ENCODE peak calls at places on chromosomes 6 and 20, in four cellular contexts. One of them, this sample, is unnamed.

GRCh38 chr20:1721687-1722512 is 64.3 kb upstream of the SIRPG start:
- DNase-seq in HTR-8/SVneo: no peak
- DNase-seq in activated CD4-positive, alpha-beta memory T cell treated with anti-CD3 and anti-CD28 coated beads, Interleukin-2, amount 10 ng/mL, durations not matched to agents 7 days and 5 days: no peak
- DNase-seq in BJ: no peak
- DNase-seq in this sample: no peak

GRCh38 chr6:84224251-84224650 is 3.2 kb downstream of the CEP162 start:
- DNase-seq in BJ: peak; percentile 59
- DNase-seq in activated CD4-positive, alpha-beta memory T cell treated with anti-CD3 and anti-CD28 coated beads, Interleukin-2, amount 10 ng/mL, durations not matched to agents 7 days and 5 days: no peak
- DNase-seq in HTR-8/SVneo: no peak
- DNase-seq in this sample: no peak

GRCh38 chr6:123393333-123393732 is 243.4 kb downstream of the TRDN start:
- DNase-seq in BJ: no peak
- DNase-seq in HTR-8/SVneo: no peak
- DNase-seq in activated CD4-positive, alpha-beta memory T cell treated with anti-CD3 and anti-CD28 coated beads, Interleukin-2, amount 10 ng/mL, durations not matched to agents 7 days and 5 days: no peak
- DNase-seq in this sample: peak; percentile 76

GRCh38 chr6:45619994-45620471 is 242.3 kb upstream of the SUPT3H start:
- DNase-seq in BJ: no peak
- DNase-seq in activated CD4-positive, alpha-beta memory T cell treated with anti-CD3 and anti-CD28 coated beads, Interleukin-2, amount 10 ng/mL, durations not matched to agents 7 days and 5 days: peak; percentile 50
- DNase-seq in HTR-8/SVneo: no peak
- DNase-seq in this sample: no peak

GRCh38 chr6:43798688-43799444 is 28.9 kb downstream of the VEGFA start:
- DNase-seq in HTR-8/SVneo: peak; percentile 73
- DNase-seq in BJ: peak; percentile 44
- DNase-seq in activated CD4-positive, alpha-beta memory T cell treated with anti-CD3 and anti-CD28 coated beads, Interleukin-2, amount 10 ng/mL, durations not matched to agents 7 days and 5 days: peak; percentile 48
- DNase-seq in this sample: no peak

GRCh38 chr6:52802806-52803205 is 810 bp downstream of the GSTA1 start:
- DNase-seq in activated CD4-positive, alpha-beta memory T cell treated with anti-CD3 and anti-CD28 coated beads, Interleukin-2, amount 10 ng/mL, durations not matched to agents 7 days and 5 days: no peak
- DNase-seq in BJ: no peak
- DNase-seq in HTR-8/SVneo: no peak
- DNase-seq in this sample: no peak

GRCh38 chr6:24663198-24663597 is 3.5 kb downstream of the TDP2 start:
- DNase-seq in BJ: no peak
- DNase-seq in activated CD4-positive, alpha-beta memory T cell treated with anti-CD3 and anti-CD28 coated beads, Interleukin-2, amount 10 ng/mL, durations not matched to agents 7 days and 5 days: no peak
- DNase-seq in HTR-8/SVneo: no peak
- DNase-seq in this sample: no peak

GRCh38 chr20:32672315-32672981 is 1.3 kb downstream of the C20orf203 start:
- DNase-seq in BJ: no peak
- DNase-seq in activated CD4-positive, alpha-beta memory T cell treated with anti-CD3 and anti-CD28 coated beads, Interleukin-2, amount 10 ng/mL, durations not matched to agents 7 days and 5 days: no peak
- DNase-seq in HTR-8/SVneo: no peak
- DNase-seq in this sample: no peak

GRCh38 chr6:77231438-77232305 is 231.6 kb downstream of the HTR1B start:
- DNase-seq in HTR-8/SVneo: no peak
- DNase-seq in activated CD4-positive, alpha-beta memory T cell treated with anti-CD3 and anti-CD28 coated beads, Interleukin-2, amount 10 ng/mL, durations not matched to agents 7 days and 5 days: no peak
- DNase-seq in BJ: no peak
- DNase-seq in this sample: no peak

GRCh38 chr6:55082021-55082420 is 92.3 kb upstream of the HCRTR2 start:
- DNase-seq in activated CD4-positive, alpha-beta memory T cell treated with anti-CD3 and anti-CD28 coated beads, Interleukin-2, amount 10 ng/mL, durations not matched to agents 7 days and 5 days: no peak
- DNase-seq in BJ: no peak
- DNase-seq in HTR-8/SVneo: no peak
- DNase-seq in this sample: no peak

GRCh38 chr6:25922301-25922700 is 8.2 kb downstream of the SLC17A2 start:
- DNase-seq in activated CD4-positive, alpha-beta memory T cell treated with anti-CD3 and anti-CD28 coated beads, Interleukin-2, amount 10 ng/mL, durations not matched to agents 7 days and 5 days: no peak
- DNase-seq in BJ: no peak
- DNase-seq in HTR-8/SVneo: no peak
- DNase-seq in this sample: no peak

GRCh38 chr6:30789606-30790005 is 45.3 kb upstream of the IER3 start:
- DNase-seq in activated CD4-positive, alpha-beta memory T cell treated with anti-CD3 and anti-CD28 coated beads, Interleukin-2, amount 10 ng/mL, durations not matched to agents 7 days and 5 days: no peak
- DNase-seq in HTR-8/SVneo: no peak
- DNase-seq in BJ: no peak
- DNase-seq in this sample: no peak

GRCh38 chr6:152380993-152381898 is 255.9 kb downstream of the SYNE1 start:
- DNase-seq in HTR-8/SVneo: peak; percentile 68
- DNase-seq in activated CD4-positive, alpha-beta memory T cell treated with anti-CD3 and anti-CD28 coated beads, Interleukin-2, amount 10 ng/mL, durations not matched to agents 7 days and 5 days: no peak
- DNase-seq in BJ: peak; percentile 91
- DNase-seq in this sample: no peak

GRCh38 chr6:95581073-95581472 is 3.7 kb downstream of the MANEA start:
- DNase-seq in HTR-8/SVneo: no peak
- DNase-seq in activated CD4-positive, alpha-beta memory T cell treated with anti-CD3 and anti-CD28 coated beads, Interleukin-2, amount 10 ng/mL, durations not matched to agents 7 days and 5 days: no peak
- DNase-seq in BJ: no peak
- DNase-seq in this sample: no peak

GRCh38 chr6:36125575-36125974 is 4.7 kb upstream of the MAPK13 start:
- DNase-seq in HTR-8/SVneo: no peak
- DNase-seq in activated CD4-positive, alpha-beta memory T cell treated with anti-CD3 and anti-CD28 coated beads, Interleukin-2, amount 10 ng/mL, durations not matched to agents 7 days and 5 days: no peak
- DNase-seq in BJ: no peak
- DNase-seq in this sample: no peak

GRCh38 chr6:16284472-16284871 is 46.1 kb downstream of the GMPR start:
- DNase-seq in activated CD4-positive, alpha-beta memory T cell treated with anti-CD3 and anti-CD28 coated beads, Interleukin-2, amount 10 ng/mL, durations not matched to agents 7 days and 5 days: no peak
- DNase-seq in BJ: no peak
- DNase-seq in HTR-8/SVneo: no peak
- DNase-seq in this sample: no peak

GRCh38 chr20:39360029-39360620 is 398.0 kb downstream of the DHX35 start:
- DNase-seq in activated CD4-positive, alpha-beta memory T cell treated with anti-CD3 and anti-CD28 coated beads, Interleukin-2, amount 10 ng/mL, durations not matched to agents 7 days and 5 days: no peak
- DNase-seq in HTR-8/SVneo: no peak
- DNase-seq in BJ: no peak
- DNase-seq in this sample: no peak

GRCh38 chr6:20332441-20333006 is 69.2 kb upstream of the E2F3 start:
- DNase-seq in BJ: no peak
- DNase-seq in activated CD4-positive, alpha-beta memory T cell treated with anti-CD3 and anti-CD28 coated beads, Interleukin-2, amount 10 ng/mL, durations not matched to agents 7 days and 5 days: no peak
- DNase-seq in HTR-8/SVneo: no peak
- DNase-seq in this sample: no peak

GRCh38 chr6:52410979-52411378 is 9.2 kb upstream of the EFHC1 start:
- DNase-seq in activated CD4-positive, alpha-beta memory T cell treated with anti-CD3 and anti-CD28 coated beads, Interleukin-2, amount 10 ng/mL, durations not matched to agents 7 days and 5 days: no peak
- DNase-seq in BJ: no peak
- DNase-seq in HTR-8/SVneo: no peak
- DNase-seq in this sample: no peak

GRCh38 chr20:58150772-58151171 is 77.7 kb downstream of the ANKRD60 start:
- DNase-seq in HTR-8/SVneo: no peak
- DNase-seq in BJ: no peak
- DNase-seq in activated CD4-positive, alpha-beta memory T cell treated with anti-CD3 and anti-CD28 coated beads, Interleukin-2, amount 10 ng/mL, durations not matched to agents 7 days and 5 days: no peak
- DNase-seq in this sample: peak; percentile 71

GRCh38 chr6:95576621-95577316 is 566 bp upstream of the MANEA start:
- DNase-seq in HTR-8/SVneo: no peak
- DNase-seq in BJ: no peak
- DNase-seq in activated CD4-positive, alpha-beta memory T cell treated with anti-CD3 and anti-CD28 coated beads, Interleukin-2, amount 10 ng/mL, durations not matched to agents 7 days and 5 days: no peak
- DNase-seq in this sample: no peak

GRCh38 chr20:62732766-62733165 is 24.1 kb downstream of the NTSR1 start:
- DNase-seq in activated CD4-positive, alpha-beta memory T cell treated with anti-CD3 and anti-CD28 coated beads, Interleukin-2, amount 10 ng/mL, durations not matched to agents 7 days and 5 days: no peak
- DNase-seq in HTR-8/SVneo: no peak
- DNase-seq in BJ: no peak
- DNase-seq in this sample: no peak

GRCh38 chr6:35082046-35082732 is 59.0 kb downstream of the TCP11 start:
- DNase-seq in HTR-8/SVneo: no peak
- DNase-seq in activated CD4-positive, alpha-beta memory T cell treated with anti-CD3 and anti-CD28 coated beads, Interleukin-2, amount 10 ng/mL, durations not matched to agents 7 days and 5 days: no peak
- DNase-seq in BJ: no peak
- DNase-seq in this sample: no peak

GRCh38 chr20:24695529-24696225 is 226.2 kb downstream of the SYNDIG1 start:
- DNase-seq in BJ: no peak
- DNase-seq in HTR-8/SVneo: no peak
- DNase-seq in activated CD4-positive, alpha-beta memory T cell treated with anti-CD3 and anti-CD28 coated beads, Interleukin-2, amount 10 ng/mL, durations not matched to agents 7 days and 5 days: peak; percentile 13
- DNase-seq in this sample: no peak

GRCh38 chr6:26217714-26218075 is 130.5 kb downstream of the HFE start:
- DNase-seq in HTR-8/SVneo: no peak
- DNase-seq in activated CD4-positive, alpha-beta memory T cell treated with anti-CD3 and anti-CD28 coated beads, Interleukin-2, amount 10 ng/mL, durations not matched to agents 7 days and 5 days: peak; percentile 40
- DNase-seq in BJ: no peak
- DNase-seq in this sample: no peak

GRCh38 chr6:88574666-88575065 is 388.8 kb downstream of the RNGTT start:
- DNase-seq in activated CD4-positive, alpha-beta memory T cell treated with anti-CD3 and anti-CD28 coated beads, Interleukin-2, amount 10 ng/mL, durations not matched to agents 7 days and 5 days: no peak
- DNase-seq in BJ: no peak
- DNase-seq in HTR-8/SVneo: no peak
- DNase-seq in this sample: no peak

GRCh38 chr20:11919046-11919445 is 1.4 kb downstream of the BTBD3 start:
- DNase-seq in HTR-8/SVneo: no peak
- DNase-seq in activated CD4-positive, alpha-beta memory T cell treated with anti-CD3 and anti-CD28 coated beads, Interleukin-2, amount 10 ng/mL, durations not matched to agents 7 days and 5 days: no peak
- DNase-seq in BJ: no peak
- DNase-seq in this sample: peak; percentile 77

GRCh38 chr20:34680586-34680985 is 3.7 kb upstream of the PIGU start:
- DNase-seq in activated CD4-positive, alpha-beta memory T cell treated with anti-CD3 and anti-CD28 coated beads, Interleukin-2, amount 10 ng/mL, durations not matched to agents 7 days and 5 days: no peak
- DNase-seq in HTR-8/SVneo: no peak
- DNase-seq in BJ: no peak
- DNase-seq in this sample: no peak

GRCh38 chr20:10982692-10983091 is 308.9 kb upstream of the JAG1 start:
- DNase-seq in activated CD4-positive, alpha-beta memory T cell treated with anti-CD3 and anti-CD28 coated beads, Interleukin-2, amount 10 ng/mL, durations not matched to agents 7 days and 5 days: no peak
- DNase-seq in HTR-8/SVneo: peak; percentile 51
- DNase-seq in BJ: peak; percentile 46
- DNase-seq in this sample: no peak

GRCh38 chr20:63121246-63121645 is 94.7 kb downstream of the YTHDF1 start:
- DNase-seq in BJ: no peak
- DNase-seq in HTR-8/SVneo: no peak
- DNase-seq in activated CD4-positive, alpha-beta memory T cell treated with anti-CD3 and anti-CD28 coated beads, Interleukin-2, amount 10 ng/mL, durations not matched to agents 7 days and 5 days: no peak
- DNase-seq in this sample: no peak

GRCh38 chr6:13488015-13488895 is 855 bp upstream of the GFOD1 start:
- DNase-seq in HTR-8/SVneo: no peak
- DNase-seq in activated CD4-positive, alpha-beta memory T cell treated with anti-CD3 and anti-CD28 coated beads, Interleukin-2, amount 10 ng/mL, durations not matched to agents 7 days and 5 days: peak; percentile 31
- DNase-seq in BJ: no peak
- DNase-seq in this sample: no peak

GRCh38 chr20:48846516-48847492 is 19.0 kb upstream of the PREX1 start:
- DNase-seq in HTR-8/SVneo: peak; percentile 69
- DNase-seq in BJ: no peak
- DNase-seq in activated CD4-positive, alpha-beta memory T cell treated with anti-CD3 and anti-CD28 coated beads, Interleukin-2, amount 10 ng/mL, durations not matched to agents 7 days and 5 days: peak; percentile 33
- DNase-seq in this sample: no peak

GRCh38 chr6:73688351-73688750 is 7.7 kb upstream of the CD109 start:
- DNase-seq in HTR-8/SVneo: no peak
- DNase-seq in BJ: no peak
- DNase-seq in activated CD4-positive, alpha-beta memory T cell treated with anti-CD3 and anti-CD28 coated beads, Interleukin-2, amount 10 ng/mL, durations not matched to agents 7 days and 5 days: no peak
- DNase-seq in this sample: no peak

GRCh38 chr6:11729083-11729482 is 49.5 kb downstream of the ADTRP start:
- DNase-seq in HTR-8/SVneo: no peak
- DNase-seq in BJ: no peak
- DNase-seq in activated CD4-positive, alpha-beta memory T cell treated with anti-CD3 and anti-CD28 coated beads, Interleukin-2, amount 10 ng/mL, durations not matched to agents 7 days and 5 days: no peak
- DNase-seq in this sample: no peak

This sample was measured in DMS79.